ENCODE peak calls at places on chromosomes 11 and 22, in ten cellular contexts. One of them, this sample, is unnamed.

GRCh38 chr11:74838188-74838587 is 89.5 kb downstream of the RNF169 start:
- DNase-seq in activated CD4-positive, alpha-beta T cell treated with anti-CD3 and anti-CD28 coated beads, Interleukin-2, amount 50 U/mL, for 4 hours: no peak
- DNase-seq in activated T-cell treated with anti-CD3 and anti-CD28 coated beads, Interleukin-2, amount 50 U/mL, for 72 hours: no peak
- DNase-seq in GM04504: no peak
- DNase-seq in amygdala: no peak
- DNase-seq in anterior cingulate cortex: no peak
- DNase-seq in osteocyte: no peak
- DNase-seq in pancreas: no peak
- DNase-seq in GM18507: no peak
- DNase-seq in frontal cortex: no peak
- DNase-seq in this sample: no peak

GRCh38 chr11:61689164-61689496 is 8.9 kb downstream of the DAGLA start:
- DNase-seq in GM04504: no peak
- DNase-seq in pancreas: no peak
- DNase-seq in anterior cingulate cortex: no peak
- DNase-seq in activated T-cell treated with anti-CD3 and anti-CD28 coated beads, Interleukin-2, amount 50 U/mL, for 72 hours: no peak
- DNase-seq in frontal cortex: no peak
- DNase-seq in osteocyte: no peak
- DNase-seq in amygdala: no peak
- DNase-seq in activated CD4-positive, alpha-beta T cell treated with anti-CD3 and anti-CD28 coated beads, Interleukin-2, amount 50 U/mL, for 4 hours: no peak
- DNase-seq in GM18507: no peak
- DNase-seq in this sample: no peak

GRCh38 chr11:32437406-32438345 is 2.3 kb upstream of the WT1 start:
- DNase-seq in GM18507: no peak
- DNase-seq in activated T-cell treated with anti-CD3 and anti-CD28 coated beads, Interleukin-2, amount 50 U/mL, for 72 hours: peak; percentile 8
- DNase-seq in frontal cortex: peak; percentile 19
- DNase-seq in GM04504: no peak
- DNase-seq in pancreas: no peak
- DNase-seq in osteocyte: peak; percentile 73
- DNase-seq in amygdala: no peak
- DNase-seq in anterior cingulate cortex: no peak
- DNase-seq in activated CD4-positive, alpha-beta T cell treated with anti-CD3 and anti-CD28 coated beads, Interleukin-2, amount 50 U/mL, for 4 hours: no peak
- DNase-seq in this sample: no peak

GRCh38 chr11:24389575-24389974 is 107.3 kb upstream of the LUZP2 start:
- DNase-seq in pancreas: no peak
- DNase-seq in frontal cortex: no peak
- DNase-seq in GM04504: no peak
- DNase-seq in osteocyte: no peak
- DNase-seq in activated T-cell treated with anti-CD3 and anti-CD28 coated beads, Interleukin-2, amount 50 U/mL, for 72 hours: no peak
- DNase-seq in anterior cingulate cortex: no peak
- DNase-seq in GM18507: no peak
- DNase-seq in activated CD4-positive, alpha-beta T cell treated with anti-CD3 and anti-CD28 coated beads, Interleukin-2, amount 50 U/mL, for 4 hours: no peak
- DNase-seq in amygdala: no peak
- DNase-seq in this sample: no peak

GRCh38 chr11:19573666-19574065 is 139.0 kb upstream of the NAV2 start:
- DNase-seq in pancreas: no peak
- DNase-seq in anterior cingulate cortex: no peak
- DNase-seq in osteocyte: peak; percentile 62
- DNase-seq in GM18507: no peak
- DNase-seq in amygdala: no peak
- DNase-seq in frontal cortex: no peak
- DNase-seq in activated CD4-positive, alpha-beta T cell treated with anti-CD3 and anti-CD28 coated beads, Interleukin-2, amount 50 U/mL, for 4 hours: no peak
- DNase-seq in GM04504: no peak
- DNase-seq in activated T-cell treated with anti-CD3 and anti-CD28 coated beads, Interleukin-2, amount 50 U/mL, for 72 hours: no peak
- DNase-seq in this sample: no peak

GRCh38 chr11:3101921-3102640 is 44.9 kb upstream of the CARS1 start:
- DNase-seq in amygdala: no peak
- DNase-seq in osteocyte: no peak
- DNase-seq in anterior cingulate cortex: no peak
- DNase-seq in GM18507: no peak
- DNase-seq in pancreas: no peak
- DNase-seq in activated CD4-positive, alpha-beta T cell treated with anti-CD3 and anti-CD28 coated beads, Interleukin-2, amount 50 U/mL, for 4 hours: no peak
- DNase-seq in GM04504: no peak
- DNase-seq in frontal cortex: no peak
- DNase-seq in activated T-cell treated with anti-CD3 and anti-CD28 coated beads, Interleukin-2, amount 50 U/mL, for 72 hours: no peak
- DNase-seq in this sample: no peak

GRCh38 chr11:31005202-31005601 is 364.3 kb downstream of the DCDC1 start:
- DNase-seq in activated T-cell treated with anti-CD3 and anti-CD28 coated beads, Interleukin-2, amount 50 U/mL, for 72 hours: no peak
- DNase-seq in activated CD4-positive, alpha-beta T cell treated with anti-CD3 and anti-CD28 coated beads, Interleukin-2, amount 50 U/mL, for 4 hours: no peak
- DNase-seq in GM04504: no peak
- DNase-seq in osteocyte: no peak
- DNase-seq in frontal cortex: no peak
- DNase-seq in amygdala: no peak
- DNase-seq in anterior cingulate cortex: no peak
- DNase-seq in pancreas: no peak
- DNase-seq in GM18507: no peak
- DNase-seq in this sample: no peak

GRCh38 chr11:47797633-47798032 is 30.5 kb upstream of the FNBP4 start:
- DNase-seq in frontal cortex: no peak
- DNase-seq in amygdala: no peak
- DNase-seq in activated CD4-positive, alpha-beta T cell treated with anti-CD3 and anti-CD28 coated beads, Interleukin-2, amount 50 U/mL, for 4 hours: peak; percentile 26
- DNase-seq in GM04504: no peak
- DNase-seq in activated T-cell treated with anti-CD3 and anti-CD28 coated beads, Interleukin-2, amount 50 U/mL, for 72 hours: peak; percentile 65
- DNase-seq in pancreas: no peak
- DNase-seq in GM18507: no peak
- DNase-seq in anterior cingulate cortex: no peak
- DNase-seq in osteocyte: no peak
- DNase-seq in this sample: no peak

GRCh38 chr11:72720047-72720446 is 32.2 kb downstream of the ARAP1 start:
- DNase-seq in frontal cortex: no peak
- DNase-seq in amygdala: no peak
- DNase-seq in activated CD4-positive, alpha-beta T cell treated with anti-CD3 and anti-CD28 coated beads, Interleukin-2, amount 50 U/mL, for 4 hours: no peak
- DNase-seq in GM04504: no peak
- DNase-seq in osteocyte: no peak
- DNase-seq in GM18507: no peak
- DNase-seq in pancreas: peak; percentile 29
- DNase-seq in activated T-cell treated with anti-CD3 and anti-CD28 coated beads, Interleukin-2, amount 50 U/mL, for 72 hours: no peak
- DNase-seq in anterior cingulate cortex: no peak
- DNase-seq in this sample: no peak

GRCh38 chr11:66685276-66686099 is 7.8 kb upstream of the RBM4B start:
- DNase-seq in activated T-cell treated with anti-CD3 and anti-CD28 coated beads, Interleukin-2, amount 50 U/mL, for 72 hours: no peak
- DNase-seq in activated CD4-positive, alpha-beta T cell treated with anti-CD3 and anti-CD28 coated beads, Interleukin-2, amount 50 U/mL, for 4 hours: no peak
- DNase-seq in frontal cortex: no peak
- DNase-seq in osteocyte: no peak
- DNase-seq in amygdala: no peak
- DNase-seq in GM04504: no peak
- DNase-seq in anterior cingulate cortex: no peak
- DNase-seq in GM18507: no peak
- DNase-seq in pancreas: no peak
- DNase-seq in this sample: no peak

GRCh38 chr11:129282634-129283033 is 90.5 kb upstream of the ARHGAP32 start:
- DNase-seq in amygdala: no peak
- DNase-seq in GM04504: no peak
- DNase-seq in anterior cingulate cortex: no peak
- DNase-seq in GM18507: no peak
- DNase-seq in pancreas: no peak
- DNase-seq in osteocyte: no peak
- DNase-seq in activated CD4-positive, alpha-beta T cell treated with anti-CD3 and anti-CD28 coated beads, Interleukin-2, amount 50 U/mL, for 4 hours: no peak
- DNase-seq in frontal cortex: no peak
- DNase-seq in activated T-cell treated with anti-CD3 and anti-CD28 coated beads, Interleukin-2, amount 50 U/mL, for 72 hours: no peak
- DNase-seq in this sample: no peak

GRCh38 chr11:43737194-43737575 is 56.6 kb downstream of the HSD17B12 start:
- DNase-seq in osteocyte: no peak
- DNase-seq in pancreas: no peak
- DNase-seq in frontal cortex: no peak
- DNase-seq in amygdala: no peak
- DNase-seq in GM04504: no peak
- DNase-seq in activated CD4-positive, alpha-beta T cell treated with anti-CD3 and anti-CD28 coated beads, Interleukin-2, amount 50 U/mL, for 4 hours: no peak
- DNase-seq in anterior cingulate cortex: no peak
- DNase-seq in GM18507: no peak
- DNase-seq in activated T-cell treated with anti-CD3 and anti-CD28 coated beads, Interleukin-2, amount 50 U/mL, for 72 hours: no peak
- DNase-seq in this sample: no peak

GRCh38 chr22:37269930-37270678 is 12.2 kb upstream of the CYTH4 start:
- DNase-seq in pancreas: no peak
- DNase-seq in osteocyte: no peak
- DNase-seq in activated T-cell treated with anti-CD3 and anti-CD28 coated beads, Interleukin-2, amount 50 U/mL, for 72 hours: no peak
- DNase-seq in GM04504: no peak
- DNase-seq in anterior cingulate cortex: no peak
- DNase-seq in GM18507: no peak
- DNase-seq in frontal cortex: no peak
- DNase-seq in activated CD4-positive, alpha-beta T cell treated with anti-CD3 and anti-CD28 coated beads, Interleukin-2, amount 50 U/mL, for 4 hours: no peak
- DNase-seq in amygdala: no peak
- DNase-seq in this sample: no peak

GRCh38 chr11:46537851-46538295 is 56.0 kb downstream of the AMBRA1 start:
- DNase-seq in GM18507: peak; percentile 39
- DNase-seq in anterior cingulate cortex: no peak
- DNase-seq in GM04504: no peak
- DNase-seq in amygdala: no peak
- DNase-seq in activated T-cell treated with anti-CD3 and anti-CD28 coated beads, Interleukin-2, amount 50 U/mL, for 72 hours: peak; percentile 64
- DNase-seq in frontal cortex: peak; percentile 28
- DNase-seq in osteocyte: no peak
- DNase-seq in pancreas: peak; percentile 47
- DNase-seq in activated CD4-positive, alpha-beta T cell treated with anti-CD3 and anti-CD28 coated beads, Interleukin-2, amount 50 U/mL, for 4 hours: peak; percentile 48
- DNase-seq in this sample: no peak

GRCh38 chr11:44319170-44319551 is 9.2 kb upstream of the ALX4 start:
- DNase-seq in GM18507: no peak
- DNase-seq in osteocyte: no peak
- DNase-seq in activated T-cell treated with anti-CD3 and anti-CD28 coated beads, Interleukin-2, amount 50 U/mL, for 72 hours: no peak
- DNase-seq in GM04504: no peak
- DNase-seq in amygdala: no peak
- DNase-seq in activated CD4-positive, alpha-beta T cell treated with anti-CD3 and anti-CD28 coated beads, Interleukin-2, amount 50 U/mL, for 4 hours: no peak
- DNase-seq in frontal cortex: no peak
- DNase-seq in anterior cingulate cortex: no peak
- DNase-seq in pancreas: no peak
- DNase-seq in this sample: no peak

GRCh38 chr11:5380740-5381342 is 2.8 kb upstream of the OR51M1 start:
- DNase-seq in activated CD4-positive, alpha-beta T cell treated with anti-CD3 and anti-CD28 coated beads, Interleukin-2, amount 50 U/mL, for 4 hours: no peak
- DNase-seq in activated T-cell treated with anti-CD3 and anti-CD28 coated beads, Interleukin-2, amount 50 U/mL, for 72 hours: peak; percentile 51
- DNase-seq in amygdala: no peak
- DNase-seq in GM18507: peak; percentile 8
- DNase-seq in frontal cortex: peak; percentile 1
- DNase-seq in pancreas: peak; percentile 19
- DNase-seq in GM04504: peak; percentile 46
- DNase-seq in anterior cingulate cortex: no peak
- DNase-seq in osteocyte: no peak
- DNase-seq in this sample: no peak

GRCh38 chr11:78313898-78314297 is 103.7 kb downstream of the GAB2 start:
- DNase-seq in activated T-cell treated with anti-CD3 and anti-CD28 coated beads, Interleukin-2, amount 50 U/mL, for 72 hours: no peak
- DNase-seq in activated CD4-positive, alpha-beta T cell treated with anti-CD3 and anti-CD28 coated beads, Interleukin-2, amount 50 U/mL, for 4 hours: no peak
- DNase-seq in GM18507: no peak
- DNase-seq in frontal cortex: no peak
- DNase-seq in amygdala: no peak
- DNase-seq in osteocyte: no peak
- DNase-seq in pancreas: no peak
- DNase-seq in GM04504: no peak
- DNase-seq in anterior cingulate cortex: no peak
- DNase-seq in this sample: no peak

GRCh38 chr22:39003165-39003638 is 10.9 kb upstream of the APOBEC3C start:
- DNase-seq in anterior cingulate cortex: no peak
- DNase-seq in activated CD4-positive, alpha-beta T cell treated with anti-CD3 and anti-CD28 coated beads, Interleukin-2, amount 50 U/mL, for 4 hours: peak; percentile 60
- DNase-seq in GM18507: peak; percentile 72
- DNase-seq in activated T-cell treated with anti-CD3 and anti-CD28 coated beads, Interleukin-2, amount 50 U/mL, for 72 hours: peak; percentile 81
- DNase-seq in pancreas: peak; percentile 82
- DNase-seq in GM04504: peak; percentile 74
- DNase-seq in osteocyte: peak; percentile 90
- DNase-seq in amygdala: no peak
- DNase-seq in frontal cortex: peak; percentile 56
- DNase-seq in this sample: peak; percentile 14

GRCh38 chr11:61854966-61855714 is 27.0 kb downstream of the FADS2 start:
- DNase-seq in GM04504: no peak
- DNase-seq in amygdala: peak; percentile 19
- DNase-seq in activated T-cell treated with anti-CD3 and anti-CD28 coated beads, Interleukin-2, amount 50 U/mL, for 72 hours: no peak
- DNase-seq in frontal cortex: no peak
- DNase-seq in activated CD4-positive, alpha-beta T cell treated with anti-CD3 and anti-CD28 coated beads, Interleukin-2, amount 50 U/mL, for 4 hours: no peak
- DNase-seq in GM18507: no peak
- DNase-seq in pancreas: no peak
- DNase-seq in osteocyte: peak; percentile 81
- DNase-seq in anterior cingulate cortex: no peak
- DNase-seq in this sample: peak; percentile 30

GRCh38 chr11:9132203-9132878 is 40.9 kb upstream of the SCUBE2 start:
- DNase-seq in amygdala: no peak
- DNase-seq in activated CD4-positive, alpha-beta T cell treated with anti-CD3 and anti-CD28 coated beads, Interleukin-2, amount 50 U/mL, for 4 hours: no peak
- DNase-seq in anterior cingulate cortex: no peak
- DNase-seq in pancreas: no peak
- DNase-seq in activated T-cell treated with anti-CD3 and anti-CD28 coated beads, Interleukin-2, amount 50 U/mL, for 72 hours: no peak
- DNase-seq in osteocyte: peak; percentile 25
- DNase-seq in GM04504: no peak
- DNase-seq in GM18507: no peak
- DNase-seq in frontal cortex: no peak
- DNase-seq in this sample: no peak

GRCh38 chr11:69215216-69215615 is 59.5 kb downstream of the SMIM38 start:
- DNase-seq in frontal cortex: no peak
- DNase-seq in osteocyte: peak; percentile 40
- DNase-seq in pancreas: no peak
- DNase-seq in GM18507: no peak
- DNase-seq in activated CD4-positive, alpha-beta T cell treated with anti-CD3 and anti-CD28 coated beads, Interleukin-2, amount 50 U/mL, for 4 hours: no peak
- DNase-seq in amygdala: no peak
- DNase-seq in GM04504: no peak
- DNase-seq in anterior cingulate cortex: no peak
- DNase-seq in activated T-cell treated with anti-CD3 and anti-CD28 coated beads, Interleukin-2, amount 50 U/mL, for 72 hours: no peak
- DNase-seq in this sample: no peak

GRCh38 chr11:12812849-12813248 is 138.6 kb downstream of the TEAD1 start:
- DNase-seq in anterior cingulate cortex: no peak
- DNase-seq in pancreas: no peak
- DNase-seq in amygdala: no peak
- DNase-seq in osteocyte: no peak
- DNase-seq in activated CD4-positive, alpha-beta T cell treated with anti-CD3 and anti-CD28 coated beads, Interleukin-2, amount 50 U/mL, for 4 hours: no peak
- DNase-seq in GM04504: no peak
- DNase-seq in activated T-cell treated with anti-CD3 and anti-CD28 coated beads, Interleukin-2, amount 50 U/mL, for 72 hours: no peak
- DNase-seq in GM18507: no peak
- DNase-seq in frontal cortex: no peak
- DNase-seq in this sample: no peak

GRCh38 chr22:50011447-50012200 is 941 bp downstream of the IL17REL start:
- DNase-seq in amygdala: no peak
- DNase-seq in osteocyte: no peak
- DNase-seq in activated CD4-positive, alpha-beta T cell treated with anti-CD3 and anti-CD28 coated beads, Interleukin-2, amount 50 U/mL, for 4 hours: no peak
- DNase-seq in GM04504: no peak
- DNase-seq in activated T-cell treated with anti-CD3 and anti-CD28 coated beads, Interleukin-2, amount 50 U/mL, for 72 hours: no peak
- DNase-seq in anterior cingulate cortex: no peak
- DNase-seq in frontal cortex: no peak
- DNase-seq in pancreas: no peak
- DNase-seq in GM18507: no peak
- DNase-seq in this sample: no peak

GRCh38 chr11:9489366-9489765 is 28.6 kb downstream of the ZNF143 start:
- DNase-seq in amygdala: no peak
- DNase-seq in GM18507: no peak
- DNase-seq in anterior cingulate cortex: no peak
- DNase-seq in activated T-cell treated with anti-CD3 and anti-CD28 coated beads, Interleukin-2, amount 50 U/mL, for 72 hours: no peak
- DNase-seq in activated CD4-positive, alpha-beta T cell treated with anti-CD3 and anti-CD28 coated beads, Interleukin-2, amount 50 U/mL, for 4 hours: no peak
- DNase-seq in GM04504: peak; percentile 18
- DNase-seq in osteocyte: no peak
- DNase-seq in pancreas: no peak
- DNase-seq in frontal cortex: no peak
- DNase-seq in this sample: no peak

GRCh38 chr11:116414357-116414756 is 358.4 kb downstream of the BUD13 start:
- DNase-seq in amygdala: no peak
- DNase-seq in GM18507: no peak
- DNase-seq in activated CD4-positive, alpha-beta T cell treated with anti-CD3 and anti-CD28 coated beads, Interleukin-2, amount 50 U/mL, for 4 hours: no peak
- DNase-seq in GM04504: no peak
- DNase-seq in pancreas: no peak
- DNase-seq in osteocyte: no peak
- DNase-seq in anterior cingulate cortex: no peak
- DNase-seq in activated T-cell treated with anti-CD3 and anti-CD28 coated beads, Interleukin-2, amount 50 U/mL, for 72 hours: no peak
- DNase-seq in frontal cortex: no peak
- DNase-seq in this sample: no peak

GRCh38 chr11:60874421-60875365 is 7.4 kb downstream of the ZP1 start:
- DNase-seq in GM04504: no peak
- DNase-seq in pancreas: no peak
- DNase-seq in frontal cortex: no peak
- DNase-seq in GM18507: no peak
- DNase-seq in osteocyte: no peak
- DNase-seq in anterior cingulate cortex: no peak
- DNase-seq in activated CD4-positive, alpha-beta T cell treated with anti-CD3 and anti-CD28 coated beads, Interleukin-2, amount 50 U/mL, for 4 hours: no peak
- DNase-seq in activated T-cell treated with anti-CD3 and anti-CD28 coated beads, Interleukin-2, amount 50 U/mL, for 72 hours: no peak
- DNase-seq in amygdala: no peak
- DNase-seq in this sample: no peak

GRCh38 chr11:78800756-78801155 is 226.1 kb upstream of the NARS2 start:
- DNase-seq in activated CD4-positive, alpha-beta T cell treated with anti-CD3 and anti-CD28 coated beads, Interleukin-2, amount 50 U/mL, for 4 hours: no peak
- DNase-seq in frontal cortex: no peak
- DNase-seq in amygdala: no peak
- DNase-seq in osteocyte: no peak
- DNase-seq in pancreas: no peak
- DNase-seq in GM18507: no peak
- DNase-seq in GM04504: no peak
- DNase-seq in activated T-cell treated with anti-CD3 and anti-CD28 coated beads, Interleukin-2, amount 50 U/mL, for 72 hours: no peak
- DNase-seq in anterior cingulate cortex: no peak
- DNase-seq in this sample: no peak

GRCh38 chr11:416757-417621 is 2.2 kb upstream of the SIGIRR start:
- DNase-seq in frontal cortex: no peak
- DNase-seq in GM18507: no peak
- DNase-seq in osteocyte: no peak
- DNase-seq in anterior cingulate cortex: no peak
- DNase-seq in pancreas: peak; percentile 87
- DNase-seq in amygdala: no peak
- DNase-seq in activated CD4-positive, alpha-beta T cell treated with anti-CD3 and anti-CD28 coated beads, Interleukin-2, amount 50 U/mL, for 4 hours: no peak
- DNase-seq in activated T-cell treated with anti-CD3 and anti-CD28 coated beads, Interleukin-2, amount 50 U/mL, for 72 hours: peak; percentile 70
- DNase-seq in GM04504: no peak
- DNase-seq in this sample: no peak

This sample was measured in hypothalamus.